ENCODE peak calls at places on chromosomes 4 and X, in ten cellular contexts. H is tibial artery, Y is SK-N-SH, A is upper lobe of right lung, M is suprapubic skin, O is tibial nerve, I is testis, V is uterus, E is fibroblast of lung, W is hepatocyte. D is an unnamed sample.

GRCh38 chr4:145719752-145720624 is 40.0 kb downstream of the C4orf51 start:
- DNase-seq in H (no peak), Y (no peak), A (no peak), M (no peak), O (no peak), I (no peak), V (no peak), E (no peak), W (no peak), D (no peak)

GRCh38 chrX:109732319-109732779 is 708 bp downstream of the ACSL4 start:
- DNase-seq in H (no peak), Y (peak; percentile 35), A (no peak), M (no peak), O (no peak), I (no peak), V (no peak), E (peak; percentile 72), W (peak; percentile 8), D (no peak)

GRCh38 chr4:183618681-183619080 is 40.3 kb downstream of the RWDD4 start:
- DNase-seq in H (no peak), Y (no peak), A (no peak), M (no peak), O (no peak), I (peak; percentile 46), V (no peak), E (no peak), W (peak; percentile 70), D (no peak)

GRCh38 chr4:184007891-184008290 is 102.8 kb downstream of the STOX2 start:
- DNase-seq in H (no peak), Y (no peak), A (no peak), M (no peak), O (no peak), I (no peak), V (no peak), E (peak; percentile 43), W (no peak), D (no peak)

GRCh38 chrX:63810746-63811145 is 25.7 kb upstream of the ARHGEF9 start:
- DNase-seq in H (no peak), Y (no peak), A (no peak), M (no peak), O (no peak), I (no peak), V (no peak), E (no peak), W (no peak), D (no peak)

GRCh38 chr4:69058410-69059059 is 37.7 kb upstream of the UGT2B7 start:
- DNase-seq in H (no peak), Y (no peak), A (no peak), M (no peak), O (no peak), I (no peak), V (no peak), E (no peak), W (no peak), D (no peak)

GRCh38 chr4:1337951-1338751 is 8.9 kb upstream of the UVSSA start:
- DNase-seq in H (no peak), Y (no peak), A (no peak), M (no peak), O (no peak), I (no peak), V (no peak), E (no peak), W (no peak), D (no peak)

GRCh38 chr4:82360298-82361177 is 13.3 kb downstream of the HNRNPD start:
- DNase-seq in H (no peak), Y (peak; percentile 30), A (no peak), M (no peak), O (peak; percentile 12), I (no peak), V (no peak), E (no peak), W (peak; percentile 20), D (no peak)

GRCh38 chr4:19577121-19577520 is 674.6 kb upstream of the SLIT2 start:
- DNase-seq in H (no peak), Y (no peak), A (no peak), M (no peak), O (no peak), I (no peak), V (no peak), E (peak; percentile 10), W (no peak), D (no peak)

GRCh38 chr4:186445040-186445439 is 110.3 kb downstream of the MTNR1A start:
- DNase-seq in H (no peak), Y (no peak), A (no peak), M (no peak), O (no peak), I (no peak), V (no peak), E (no peak), W (no peak), D (no peak)

GRCh38 chr4:78024085-78024484 is 33.0 kb upstream of the FRAS1 start:
- DNase-seq in H (no peak), Y (no peak), A (no peak), M (no peak), O (no peak), I (no peak), V (no peak), E (no peak), W (no peak), D (no peak)

GRCh38 chr4:140236649-140237160 is 82.7 kb upstream of the MAML3 start:
- DNase-seq in H (no peak), Y (peak; percentile 18), A (no peak), M (no peak), O (no peak), I (no peak), V (no peak), E (peak; percentile 48), W (no peak), D (no peak)

GRCh38 chrX:48818866-48819265 is 7.4 kb upstream of the ERAS start:
- DNase-seq in H (no peak), Y (no peak), A (no peak), M (no peak), O (no peak), I (no peak), V (no peak), E (no peak), W (no peak), D (no peak)

GRCh38 chrX:85499400-85499799 is 119.9 kb upstream of the POF1B start:
- DNase-seq in H (no peak), Y (no peak), A (no peak), M (no peak), O (no peak), I (no peak), V (no peak), E (no peak), W (peak; percentile 7), D (no peak)

GRCh38 chr4:61200991-61201526 is 933 bp downstream of the ADGRL3 start:
- DNase-seq in H (no peak), Y (peak; percentile 56), A (no peak), M (no peak), O (peak; percentile 7), I (peak; percentile 49), V (no peak), E (peak; percentile 40), W (peak; percentile 53), D (no peak)

GRCh38 chrX:107712231-107713204 is 63.1 kb downstream of the TSC22D3 start:
- DNase-seq in H (peak; percentile 74), Y (no peak), A (no peak), M (no peak), O (peak; percentile 76), I (peak; percentile 18), V (peak; percentile 57), E (peak; percentile 64), W (peak; percentile 55), D (peak; percentile 81)
- H3K4me1 ChIP-seq in H (peaks cover 38% of the 10 kb centered on the region), Y (peaks cover 6% of the 10 kb centered on the region), A (peaks cover 20% of the 10 kb centered on the region), M (peaks cover 26% of the 10 kb centered on the region), O (peaks cover 6% of the 10 kb centered on the region), I (peaks cover 14% of the 10 kb centered on the region), V (peaks cover 5% of the 10 kb centered on the region), E (peaks cover 3% of the 10 kb centered on the region), W (peaks cover 47% of the 10 kb centered on the region), D (peaks cover 9% of the 10 kb centered on the region)

DNA sequence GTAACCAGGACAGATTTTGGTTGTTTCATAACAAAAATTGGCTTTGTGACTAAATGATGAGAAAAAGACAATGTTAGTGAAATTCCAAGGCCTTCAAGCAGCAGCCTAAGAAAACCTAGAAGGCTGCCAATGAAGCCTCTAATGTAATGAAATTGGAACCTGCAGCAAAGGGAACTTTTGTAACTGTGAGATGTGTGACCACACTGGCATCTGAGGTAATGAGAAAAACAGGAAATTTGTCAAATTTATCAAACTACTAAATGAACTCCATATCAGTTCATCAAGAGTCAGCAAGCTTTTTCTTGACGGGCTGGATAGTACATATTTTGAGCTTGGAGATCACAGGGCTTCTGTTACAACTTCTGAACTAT is 30.4 kb upstream of the EMCN start:
- DNase-seq in H (no peak), Y (no peak), A (no peak), M (no peak), O (no peak), I (no peak), V (no peak), E (no peak), W (no peak), D (no peak)
- TF ChIP-seq CTCF in H (no peak), Y (no peak), A (no peak), M (no peak), O (no peak), I (no peak), V (no peak), E (no peak), W (no peak), D (no peak)

GRCh38 chr4:76058302-76058701 is 16.2 kb upstream of the ART3 start:
- DNase-seq in H (no peak), Y (no peak), A (no peak), M (no peak), O (no peak), I (no peak), V (no peak), E (no peak), W (no peak), D (no peak)
- H3K4me3 ChIP-seq in H (no peak overlapping the region), Y (no peak overlapping the region), A (no peak overlapping the region), M (no peak overlapping the region), O (no peak overlapping the region), I (no peak overlapping the region), V (no peak overlapping the region), E (no peak overlapping the region), W (no peak overlapping the region), D (no peak overlapping the region)

GRCh38 chr4:57043304-57044251 is 64.9 kb downstream of the POLR2B start:
- DNase-seq in H (no peak), Y (no peak), A (no peak), M (no peak), O (peak; percentile 25), I (peak; percentile 50), V (peak; percentile 41), E (peak; percentile 90), W (no peak), D (no peak)

GRCh38 chr4:57044279-57044678 is 65.6 kb downstream of the POLR2B start:
- DNase-seq in H (no peak), Y (no peak), A (no peak), M (no peak), O (no peak), I (no peak), V (no peak), E (no peak), W (no peak), D (no peak)

GRCh38 chr4:57040510-57040909 is 61.8 kb downstream of the POLR2B start:
- DNase-seq in H (no peak), Y (no peak), A (no peak), M (no peak), O (no peak), I (no peak), V (no peak), E (no peak), W (no peak), D (no peak)

GRCh38 chr4:57048590-57049304 is 61.4 kb downstream of the IGFBP7 start:
- DNase-seq in H (no peak), Y (no peak), A (no peak), M (no peak), O (no peak), I (no peak), V (no peak), E (peak; percentile 39), W (no peak), D (no peak)

GRCh38 chr4:57044996-57045395 is 65.2 kb downstream of the IGFBP7 start:
- DNase-seq in H (no peak), Y (no peak), A (no peak), M (no peak), O (no peak), I (no peak), V (no peak), E (peak; percentile 88), W (no peak), D (no peak)
- H3K4me1 ChIP-seq in H (peaks cover 99% of the 10 kb centered on the region), Y (peaks cover 15% of the 10 kb centered on the region), A (peaks cover 26% of the 10 kb centered on the region), M (peaks cover 57% of the 10 kb centered on the region), O (peaks cover 19% of the 10 kb centered on the region), I (peaks cover 48% of the 10 kb centered on the region), V (peaks cover 10% of the 10 kb centered on the region), E (peaks cover 18% of the 10 kb centered on the region), W (no peaks in the 10 kb centered on the region), D (peaks cover 8% of the 10 kb centered on the region)